ENCODE peak calls at places on chromosomes 6 and 20, in six cellular contexts. One of them, this sample, is unnamed.

GRCh38 chr20:63639093-63639860 is 12.4 kb upstream of the GMEB2 start:
- ATAC-seq in HepG2: no peak
- ATAC-seq in SK-N-SH treated with all-trans-retinoic acid at 6 μM for 48 hours: no peak
- ATAC-seq in activated CD8-positive, alpha-beta T cell treated with anti-CD3 and anti-CD28 coated beads for 36 hours: peak
- ATAC-seq in activated naive CD8-positive, alpha-beta T cell treated with anti-CD3 and anti-CD28 coated beads, Interleukin-2, amount 10 ng/mL, durations not matched to agents 7 days and 5 days: peak
- ATAC-seq in activated CD4-positive, CD25-positive, alpha-beta regulatory T cell treated with anti-CD3 and anti-CD28 coated beads, Interleukin-2, amount 50 U/mL, for 24 hours: peak
- ATAC-seq in this sample: peak

GRCh38 chr6:99490608-99491007 is 24.6 kb downstream of the USP45 start:
- ATAC-seq in HepG2: no peak
- ATAC-seq in SK-N-SH treated with all-trans-retinoic acid at 6 μM for 48 hours: no peak
- ATAC-seq in activated CD8-positive, alpha-beta T cell treated with anti-CD3 and anti-CD28 coated beads for 36 hours: no peak
- ATAC-seq in activated naive CD8-positive, alpha-beta T cell treated with anti-CD3 and anti-CD28 coated beads, Interleukin-2, amount 10 ng/mL, durations not matched to agents 7 days and 5 days: no peak
- ATAC-seq in activated CD4-positive, CD25-positive, alpha-beta regulatory T cell treated with anti-CD3 and anti-CD28 coated beads, Interleukin-2, amount 50 U/mL, for 24 hours: no peak
- ATAC-seq in this sample: no peak

GRCh38 chr6:111741177-111741952 is 131.9 kb downstream of the FYN start:
- ATAC-seq in HepG2: no peak
- ATAC-seq in SK-N-SH treated with all-trans-retinoic acid at 6 μM for 48 hours: no peak
- ATAC-seq in activated CD8-positive, alpha-beta T cell treated with anti-CD3 and anti-CD28 coated beads for 36 hours: no peak
- ATAC-seq in activated naive CD8-positive, alpha-beta T cell treated with anti-CD3 and anti-CD28 coated beads, Interleukin-2, amount 10 ng/mL, durations not matched to agents 7 days and 5 days: no peak
- ATAC-seq in activated CD4-positive, CD25-positive, alpha-beta regulatory T cell treated with anti-CD3 and anti-CD28 coated beads, Interleukin-2, amount 50 U/mL, for 24 hours: no peak
- ATAC-seq in this sample: no peak

GRCh38 chr6:21887301-21888185 is 294.0 kb downstream of the SOX4 start:
- ATAC-seq in HepG2: no peak
- ATAC-seq in SK-N-SH treated with all-trans-retinoic acid at 6 μM for 48 hours: no peak
- ATAC-seq in activated CD8-positive, alpha-beta T cell treated with anti-CD3 and anti-CD28 coated beads for 36 hours: no peak
- ATAC-seq in activated naive CD8-positive, alpha-beta T cell treated with anti-CD3 and anti-CD28 coated beads, Interleukin-2, amount 10 ng/mL, durations not matched to agents 7 days and 5 days: no peak
- ATAC-seq in activated CD4-positive, CD25-positive, alpha-beta regulatory T cell treated with anti-CD3 and anti-CD28 coated beads, Interleukin-2, amount 50 U/mL, for 24 hours: no peak
- ATAC-seq in this sample: no peak

GRCh38 chr6:21665436-21666199 is 72.1 kb downstream of the SOX4 start:
- ATAC-seq in HepG2: peak
- ATAC-seq in SK-N-SH treated with all-trans-retinoic acid at 6 μM for 48 hours: no peak
- ATAC-seq in activated CD8-positive, alpha-beta T cell treated with anti-CD3 and anti-CD28 coated beads for 36 hours: peak
- ATAC-seq in activated naive CD8-positive, alpha-beta T cell treated with anti-CD3 and anti-CD28 coated beads, Interleukin-2, amount 10 ng/mL, durations not matched to agents 7 days and 5 days: no peak
- ATAC-seq in activated CD4-positive, CD25-positive, alpha-beta regulatory T cell treated with anti-CD3 and anti-CD28 coated beads, Interleukin-2, amount 50 U/mL, for 24 hours: no peak
- ATAC-seq in this sample: no peak

GRCh38 chr20:34045294-34045693 is 51.6 kb downstream of the RALY start:
- ATAC-seq in HepG2: peak
- ATAC-seq in SK-N-SH treated with all-trans-retinoic acid at 6 μM for 48 hours: no peak
- ATAC-seq in activated CD8-positive, alpha-beta T cell treated with anti-CD3 and anti-CD28 coated beads for 36 hours: no peak
- ATAC-seq in activated naive CD8-positive, alpha-beta T cell treated with anti-CD3 and anti-CD28 coated beads, Interleukin-2, amount 10 ng/mL, durations not matched to agents 7 days and 5 days: no peak
- ATAC-seq in activated CD4-positive, CD25-positive, alpha-beta regulatory T cell treated with anti-CD3 and anti-CD28 coated beads, Interleukin-2, amount 50 U/mL, for 24 hours: no peak
- ATAC-seq in this sample: no peak

GRCh38 chr6:20325641-20326421 is 75.8 kb upstream of the E2F3 start:
- ATAC-seq in HepG2: no peak
- ATAC-seq in SK-N-SH treated with all-trans-retinoic acid at 6 μM for 48 hours: peak
- ATAC-seq in activated CD8-positive, alpha-beta T cell treated with anti-CD3 and anti-CD28 coated beads for 36 hours: no peak
- ATAC-seq in activated naive CD8-positive, alpha-beta T cell treated with anti-CD3 and anti-CD28 coated beads, Interleukin-2, amount 10 ng/mL, durations not matched to agents 7 days and 5 days: no peak
- ATAC-seq in activated CD4-positive, CD25-positive, alpha-beta regulatory T cell treated with anti-CD3 and anti-CD28 coated beads, Interleukin-2, amount 50 U/mL, for 24 hours: no peak
- ATAC-seq in this sample: no peak

GRCh38 chr6:1780468-1780867 is 170.8 kb downstream of the FOXC1 start:
- ATAC-seq in HepG2: peak
- ATAC-seq in SK-N-SH treated with all-trans-retinoic acid at 6 μM for 48 hours: no peak
- ATAC-seq in activated CD8-positive, alpha-beta T cell treated with anti-CD3 and anti-CD28 coated beads for 36 hours: no peak
- ATAC-seq in activated naive CD8-positive, alpha-beta T cell treated with anti-CD3 and anti-CD28 coated beads, Interleukin-2, amount 10 ng/mL, durations not matched to agents 7 days and 5 days: no peak
- ATAC-seq in activated CD4-positive, CD25-positive, alpha-beta regulatory T cell treated with anti-CD3 and anti-CD28 coated beads, Interleukin-2, amount 50 U/mL, for 24 hours: no peak
- ATAC-seq in this sample: no peak

GRCh38 chr20:36462440-36463211 is 78.7 kb upstream of the MYL9 start:
- ATAC-seq in HepG2: peak
- ATAC-seq in SK-N-SH treated with all-trans-retinoic acid at 6 μM for 48 hours: peak
- ATAC-seq in activated CD8-positive, alpha-beta T cell treated with anti-CD3 and anti-CD28 coated beads for 36 hours: no peak
- ATAC-seq in activated naive CD8-positive, alpha-beta T cell treated with anti-CD3 and anti-CD28 coated beads, Interleukin-2, amount 10 ng/mL, durations not matched to agents 7 days and 5 days: no peak
- ATAC-seq in activated CD4-positive, CD25-positive, alpha-beta regulatory T cell treated with anti-CD3 and anti-CD28 coated beads, Interleukin-2, amount 50 U/mL, for 24 hours: no peak
- ATAC-seq in this sample: no peak

GRCh38 chr6:16182428-16182827 is 53.5 kb downstream of the MYLIP start:
- ATAC-seq in HepG2: no peak
- ATAC-seq in SK-N-SH treated with all-trans-retinoic acid at 6 μM for 48 hours: no peak
- ATAC-seq in activated CD8-positive, alpha-beta T cell treated with anti-CD3 and anti-CD28 coated beads for 36 hours: no peak
- ATAC-seq in activated naive CD8-positive, alpha-beta T cell treated with anti-CD3 and anti-CD28 coated beads, Interleukin-2, amount 10 ng/mL, durations not matched to agents 7 days and 5 days: no peak
- ATAC-seq in activated CD4-positive, CD25-positive, alpha-beta regulatory T cell treated with anti-CD3 and anti-CD28 coated beads, Interleukin-2, amount 50 U/mL, for 24 hours: no peak
- ATAC-seq in this sample: no peak

GRCh38 chr20:15612746-15613145 is 960.5 kb downstream of the KIF16B start:
- ATAC-seq in HepG2: no peak
- ATAC-seq in SK-N-SH treated with all-trans-retinoic acid at 6 μM for 48 hours: no peak
- ATAC-seq in activated CD8-positive, alpha-beta T cell treated with anti-CD3 and anti-CD28 coated beads for 36 hours: no peak
- ATAC-seq in activated naive CD8-positive, alpha-beta T cell treated with anti-CD3 and anti-CD28 coated beads, Interleukin-2, amount 10 ng/mL, durations not matched to agents 7 days and 5 days: no peak
- ATAC-seq in activated CD4-positive, CD25-positive, alpha-beta regulatory T cell treated with anti-CD3 and anti-CD28 coated beads, Interleukin-2, amount 50 U/mL, for 24 hours: no peak
- ATAC-seq in this sample: no peak

GRCh38 chr6:81487489-81487888 is 265.0 kb downstream of the TENT5A start:
- ATAC-seq in HepG2: no peak
- ATAC-seq in SK-N-SH treated with all-trans-retinoic acid at 6 μM for 48 hours: no peak
- ATAC-seq in activated CD8-positive, alpha-beta T cell treated with anti-CD3 and anti-CD28 coated beads for 36 hours: no peak
- ATAC-seq in activated naive CD8-positive, alpha-beta T cell treated with anti-CD3 and anti-CD28 coated beads, Interleukin-2, amount 10 ng/mL, durations not matched to agents 7 days and 5 days: no peak
- ATAC-seq in activated CD4-positive, CD25-positive, alpha-beta regulatory T cell treated with anti-CD3 and anti-CD28 coated beads, Interleukin-2, amount 50 U/mL, for 24 hours: no peak
- ATAC-seq in this sample: no peak

This sample was measured in activated T-helper 17 cell treated with anti-CD3 and anti-CD28 coated beads, Interleukin-2, amount 50 U/mL, for 72 hours.